ENCODE peak calls at places on chromosomes 12 and 14, in nine cellular contexts. R is SJSA1; T is H4; B is stimulated activated CD4-positive, alpha-beta T cell treated with anti-CD3 and anti-CD28 coated beads, Interleukin-1b, Interleukin-23, amount 100 ng/mL, for 48 hours; F is NCI-H1417 treated with DMSO at 0.1 percent for 48 hours; D is small intestine; K is mesenchymal stem cell; A is GM23248; J is cardiac fibroblast. W is an unnamed sample.

GRCh38 chr14:24392327-24393098 is 6.3 kb upstream of the NYNRIN start:
- DNase-seq in R (no peak), T (no peak), B (no peak), F (no peak), D (peak), K (peak), A (peak), J (peak), W (no peak)

GRCh38 chr12:53623986-53624385 is 2.2 kb downstream of the ATF7 start:
- DNase-seq in R (no peak), T (no peak), B (no peak), F (no peak), D (peak), K (peak), A (peak), J (peak), W (no peak)

GRCh38 chr14:61108742-61109141 is 127.7 kb downstream of the SLC38A6 start:
- DNase-seq in R (no peak), T (no peak), B (no peak), F (no peak), D (no peak), K (no peak), A (peak), J (no peak), W (no peak)

GRCh38 chr12:52050116-52050770 is 999 bp upstream of the NR4A1 start:
- DNase-seq in R (no peak), T (no peak), B (no peak), F (no peak), D (peak), K (peak), A (no peak), J (peak), W (no peak)

GRCh38 chr12:53981652-53982565 is 3.0 kb upstream of the HOXC10 start:
- DNase-seq in R (peak), T (no peak), B (no peak), F (no peak), D (no peak), K (no peak), A (no peak), J (no peak), W (no peak)

GRCh38 chr12:113327000-113327399 is 7.9 kb downstream of the SLC8B1 start:
- DNase-seq in R (no peak), T (no peak), B (no peak), F (no peak), D (no peak), K (no peak), A (no peak), J (peak), W (no peak)

GRCh38 chr14:54902143-54902520 is 494 bp downstream of the GCH1 start:
- DNase-seq in R (peak), T (peak), B (peak), F (no peak), D (peak), K (peak), A (peak), J (peak), W (no peak)

GRCh38 chr14:54713364-54713763 is 146.4 kb downstream of the SAMD4A start:
- DNase-seq in R (no peak), T (no peak), B (no peak), F (no peak), D (no peak), K (no peak), A (peak), J (peak), W (no peak)

GRCh38 chr12:108371801-108372344 is 32.8 kb upstream of the CMKLR1 start:
- DNase-seq in R (no peak), T (peak), B (no peak), F (no peak), D (no peak), K (peak), A (peak), J (peak), W (no peak)

GRCh38 chr12:104358353-104359003 is 54.9 kb downstream of the EID3 start:
- DNase-seq in R (peak), T (peak), B (peak), F (no peak), D (peak), K (peak), A (peak), J (peak), W (no peak)

GRCh38 chr14:43790681-43791080 is 716.4 kb downstream of the FSCB start:
- DNase-seq in R (no peak), T (no peak), B (no peak), F (no peak), D (no peak), K (no peak), A (no peak), J (no peak), W (no peak)

GRCh38 chr12:49744363-49744885 is 3.1 kb downstream of the TMBIM6 start:
- DNase-seq in R (no peak), T (no peak), B (no peak), F (no peak), D (no peak), K (no peak), A (no peak), J (no peak), W (no peak)

GRCh38 chr14:55532645-55533309 is 47.2 kb upstream of the KTN1 start:
- DNase-seq in R (peak), T (no peak), B (no peak), F (no peak), D (no peak), K (peak), A (no peak), J (no peak), W (no peak)

GRCh38 chr12:65755596-65755978 is 68.7 kb upstream of the HMGA2 start:
- DNase-seq in R (no peak), T (no peak), B (no peak), F (no peak), D (no peak), K (no peak), A (peak), J (no peak), W (no peak)